ENCODE peak calls at places on chromosomes 4 and X, in eight cellular contexts. One of them, this sample, is unnamed.

GRCh38 chr4:110354460-110354859 is 121.5 kb upstream of the ENPEP start:
- DNase-seq in mammary epithelial cell: no peak
- DNase-seq in posterior cingulate gyrus: no peak
- DNase-seq in fibroblast of lung: no peak
- DNase-seq in PC-3: no peak
- DNase-seq in RCC 7860: no peak
- DNase-seq in AML-193: no peak
- DNase-seq in NCI-H1092 treated with DMSO at 0.1 percent for 48 hours: no peak
- DNase-seq in this sample: no peak

GRCh38 chrX:72061091-72061490 is 70.6 kb downstream of the RTL5 start:
- DNase-seq in mammary epithelial cell: no peak
- DNase-seq in posterior cingulate gyrus: no peak
- DNase-seq in fibroblast of lung: peak
- DNase-seq in PC-3: no peak
- DNase-seq in RCC 7860: no peak
- DNase-seq in AML-193: no peak
- DNase-seq in NCI-H1092 treated with DMSO at 0.1 percent for 48 hours: no peak
- DNase-seq in this sample: peak

GRCh38 chr4:54898163-54898562 is 227.2 kb downstream of the KDR start:
- DNase-seq in mammary epithelial cell: no peak
- DNase-seq in posterior cingulate gyrus: no peak
- DNase-seq in fibroblast of lung: no peak
- DNase-seq in PC-3: no peak
- DNase-seq in RCC 7860: no peak
- DNase-seq in AML-193: no peak
- DNase-seq in NCI-H1092 treated with DMSO at 0.1 percent for 48 hours: no peak
- DNase-seq in this sample: peak

GRCh38 chr4:151614532-151614931 is 146.3 kb downstream of the GATB start:
- DNase-seq in mammary epithelial cell: no peak
- DNase-seq in posterior cingulate gyrus: no peak
- DNase-seq in fibroblast of lung: no peak
- DNase-seq in PC-3: no peak
- DNase-seq in RCC 7860: no peak
- DNase-seq in AML-193: no peak
- DNase-seq in NCI-H1092 treated with DMSO at 0.1 percent for 48 hours: no peak
- DNase-seq in this sample: no peak

GRCh38 chr4:56410247-56410646 is 23.0 kb upstream of the AASDH start:
- DNase-seq in mammary epithelial cell: peak
- DNase-seq in posterior cingulate gyrus: no peak
- DNase-seq in fibroblast of lung: peak
- DNase-seq in PC-3: peak
- DNase-seq in RCC 7860: peak
- DNase-seq in AML-193: no peak
- DNase-seq in NCI-H1092 treated with DMSO at 0.1 percent for 48 hours: peak
- DNase-seq in this sample: peak

GRCh38 chr4:187576751-187577150 is 418.8 kb upstream of the ZFP42 start:
- DNase-seq in mammary epithelial cell: no peak
- DNase-seq in posterior cingulate gyrus: no peak
- DNase-seq in fibroblast of lung: no peak
- DNase-seq in PC-3: no peak
- DNase-seq in RCC 7860: no peak
- DNase-seq in AML-193: no peak
- DNase-seq in NCI-H1092 treated with DMSO at 0.1 percent for 48 hours: no peak
- DNase-seq in this sample: no peak

GRCh38 chr4:15918484-15919129 is 19.9 kb downstream of the FGFBP1 start:
- DNase-seq in mammary epithelial cell: peak
- DNase-seq in posterior cingulate gyrus: no peak
- DNase-seq in fibroblast of lung: no peak
- DNase-seq in PC-3: peak
- DNase-seq in RCC 7860: no peak
- DNase-seq in AML-193: no peak
- DNase-seq in NCI-H1092 treated with DMSO at 0.1 percent for 48 hours: no peak
- DNase-seq in this sample: no peak

GRCh38 chrX:99142745-99143144 is 1267.3 kb downstream of the PCDH19 start:
- DNase-seq in mammary epithelial cell: no peak
- DNase-seq in posterior cingulate gyrus: no peak
- DNase-seq in fibroblast of lung: no peak
- DNase-seq in PC-3: no peak
- DNase-seq in RCC 7860: no peak
- DNase-seq in AML-193: no peak
- DNase-seq in NCI-H1092 treated with DMSO at 0.1 percent for 48 hours: no peak
- DNase-seq in this sample: no peak

This sample was measured in GM23248.